ENCODE peak calls at places on chromosomes 11 and 22, in four cellular contexts. B is fibroblast of lung, N is SK-N-MC, M is mucosa of descending colon. K is an unnamed sample.

GRCh38 chr22:24683671-24684070 is 80.7 kb downstream of the GGT1 start:
- DNase-seq in B (peak; percentile 91), N (no peak), M (no peak), K (peak; percentile 50)

GRCh38 chr11:113082501-113082900 is 121.3 kb downstream of the NCAM1 start:
- DNase-seq in B (no peak), N (no peak), M (no peak), K (no peak)

GRCh38 chr11:102138677-102139076 is 28.4 kb downstream of the YAP1 start:
- DNase-seq in B (peak; percentile 89), N (no peak), M (no peak), K (peak; percentile 63)

GRCh38 chr22:44957267-44957905 is 52.4 kb downstream of the PHF21B start:
- DNase-seq in B (no peak), N (no peak), M (no peak), K (no peak)

GRCh38 chr22:42711281-42711731 is 9.4 kb downstream of the A4GALT start:
- DNase-seq in B (no peak), N (peak; percentile 40), M (no peak), K (no peak)

GRCh38 chr11:19101803-19102520 is 15.0 kb upstream of the ZDHHC13 start:
- DNase-seq in B (no peak), N (no peak), M (no peak), K (no peak)

GRCh38 chr22:19455585-19456370 is 8.3 kb upstream of the C22orf39 start:
- DNase-seq in B (no peak), N (no peak), M (no peak), K (no peak)

GRCh38 chr11:130179396-130180306 is 20.1 kb downstream of the ST14 start:
- DNase-seq in B (no peak), N (no peak), M (peak; percentile 72), K (no peak)

GRCh38 chr11:75025561-75025960 is 36.8 kb downstream of the NEU3 start:
- DNase-seq in B (no peak), N (no peak), M (no peak), K (no peak)

GRCh38 chr11:36328956-36329673 is 33.0 kb downstream of the PRR5L start:
- DNase-seq in B (no peak), N (no peak), M (no peak), K (peak; percentile 29)

DNA sequence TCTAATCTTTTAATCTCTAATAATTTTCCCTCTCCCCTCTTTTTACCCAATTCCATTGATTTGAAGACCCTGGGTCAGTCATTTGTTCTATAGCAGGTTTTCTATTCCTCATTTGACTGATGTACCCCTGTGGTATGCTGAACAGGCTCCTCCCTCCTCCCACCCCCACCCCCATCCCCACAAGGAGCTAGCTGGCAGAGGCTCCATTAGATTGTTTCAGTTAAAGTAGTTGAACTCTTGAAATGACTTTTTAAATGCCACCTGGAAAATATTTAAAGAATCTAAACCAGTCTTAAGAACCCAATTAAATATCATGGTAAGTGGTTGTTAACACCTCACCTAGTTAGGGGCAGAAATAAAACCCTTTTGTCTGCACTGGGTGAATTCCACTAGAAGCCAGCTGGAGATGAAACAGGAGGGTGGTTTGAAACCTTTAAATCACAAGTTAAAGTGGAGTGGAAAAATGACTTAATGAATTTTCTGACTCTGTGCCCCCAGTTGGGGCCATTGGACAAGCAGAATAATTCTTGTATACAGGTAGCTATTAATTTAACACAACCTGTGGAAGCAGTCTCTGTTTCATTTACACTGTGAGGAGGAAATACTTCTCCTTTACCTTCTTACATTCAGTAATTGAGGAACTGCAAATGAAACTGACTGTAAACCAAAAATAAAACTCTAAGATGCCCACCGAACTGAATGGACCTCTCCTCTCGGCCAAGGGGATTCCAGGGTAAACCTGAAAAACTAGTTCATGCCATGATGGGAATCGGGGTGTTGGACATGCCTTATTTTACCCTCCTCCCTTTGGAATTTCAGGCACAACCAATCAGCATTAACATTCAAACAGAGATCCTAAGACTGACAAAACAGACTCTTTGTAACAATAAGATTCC is 30.7 kb downstream of the PRR5L start:
- DNase-seq in B (no peak), N (no peak), M (no peak), K (no peak)
- H3K4me3 ChIP-seq in B (no peak overlapping the region), N (no peak overlapping the region), M (no peak overlapping the region), K (no peak overlapping the region)

GRCh38 chr11:10900686-10901415 is 43.0 kb upstream of the ZBED5 start:
- DNase-seq in B (peak; percentile 78), N (no peak), M (peak; percentile 39), K (peak; percentile 62)
- H3K4me3 ChIP-seq in B (peak overlapping the region; percentile 38), N (peak overlapping the region; percentile 58), M (no peak overlapping the region), K (peak overlapping the region; percentile 1)

GRCh38 chr11:119685073-119685746 is 43.8 kb downstream of the NECTIN1 start:
- DNase-seq in B (no peak), N (no peak), M (no peak), K (no peak)

GRCh38 chr11:119687220-119688046 is 41.6 kb downstream of the NECTIN1 start:
- DNase-seq in B (no peak), N (no peak), M (no peak), K (no peak)

GRCh38 chr11:119686483-119686882 is 42.5 kb downstream of the NECTIN1 start:
- DNase-seq in B (no peak), N (no peak), M (no peak), K (no peak)

GRCh38 chr11:119683783-119684182 is 45.2 kb downstream of the NECTIN1 start:
- DNase-seq in B (no peak), N (no peak), M (no peak), K (no peak)

GRCh38 chr11:119684361-119685072 is 44.5 kb downstream of the NECTIN1 start:
- DNase-seq in B (peak; percentile 69), N (no peak), M (no peak), K (peak; percentile 85)
- H3K4me3 ChIP-seq in B (no peak overlapping the region), N (no peak overlapping the region), M (no peak overlapping the region), K (no peak overlapping the region)

DNA sequence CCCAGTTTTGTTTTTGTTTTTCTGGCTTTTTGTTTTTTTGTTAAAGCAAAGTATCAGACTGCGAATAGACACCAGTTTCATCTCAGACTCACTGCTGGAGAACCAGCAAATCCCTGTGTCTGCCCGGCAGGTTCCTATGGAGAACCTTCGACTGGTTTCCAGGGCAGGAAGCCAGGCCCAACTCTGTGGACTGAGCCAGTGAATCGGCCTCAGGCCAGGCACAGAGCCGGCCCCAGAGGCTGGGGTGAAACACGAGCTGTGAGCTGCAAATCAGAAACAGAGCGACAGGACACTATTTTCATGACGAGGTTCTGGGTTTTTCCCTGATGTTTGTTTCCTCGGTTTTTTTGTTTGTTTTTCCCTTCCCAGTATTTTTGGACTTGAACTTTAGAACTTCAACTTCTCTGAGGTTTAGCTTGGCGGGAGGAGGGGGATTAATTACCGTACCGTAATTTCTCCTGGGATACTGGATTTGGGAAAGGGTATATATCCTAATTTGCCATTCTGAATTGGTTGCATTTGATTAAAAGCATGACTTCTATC is 15.9 kb upstream of the B4GALNT4 start:
- DNase-seq in B (peak; percentile 86), N (no peak), M (peak; percentile 72), K (peak; percentile 95)
- H3K4me3 ChIP-seq in B (no peak overlapping the region), N (no peak overlapping the region), M (no peak overlapping the region), K (no peak overlapping the region)

GRCh38 chr11:104897891-104898684 is at the start of gene CASP12:
- DNase-seq in B (peak; percentile 38), N (no peak), M (no peak), K (peak; percentile 23)
- H3K4me3 ChIP-seq in B (no peak within 1 kb of the TSS), N (no peak within 1 kb of the TSS), M (no peak within 1 kb of the TSS), K (peak within 1 kb of the TSS; percentile 0)

GRCh38 chr11:9047986-9048522 is 43.3 kb downstream of the SCUBE2 start:
- DNase-seq in B (peak; percentile 83), N (peak; percentile 99), M (no peak), K (peak; percentile 73)
- H3K4me3 ChIP-seq in B (peak overlapping the region; percentile 1), N (peak overlapping the region; percentile 62), M (no peak overlapping the region), K (no peak overlapping the region)

GRCh38 chr11:12840871-12841516 is 166.8 kb downstream of the TEAD1 start:
- DNase-seq in B (peak; percentile 41), N (no peak), M (no peak), K (no peak)

GRCh38 chr11:12842933-12843636 is 166.0 kb upstream of the RASSF10 start:
- DNase-seq in B (peak; percentile 64), N (no peak), M (no peak), K (peak; percentile 61)

GRCh38 chr11:12838463-12839120 is 164.4 kb downstream of the TEAD1 start:
- DNase-seq in B (peak; percentile 78), N (no peak), M (no peak), K (peak; percentile 67)

GRCh38 chr11:12845739-12846358 is 163.3 kb upstream of the RASSF10 start:
- DNase-seq in B (peak; percentile 80), N (no peak), M (peak; percentile 67), K (peak; percentile 52)

DNA sequence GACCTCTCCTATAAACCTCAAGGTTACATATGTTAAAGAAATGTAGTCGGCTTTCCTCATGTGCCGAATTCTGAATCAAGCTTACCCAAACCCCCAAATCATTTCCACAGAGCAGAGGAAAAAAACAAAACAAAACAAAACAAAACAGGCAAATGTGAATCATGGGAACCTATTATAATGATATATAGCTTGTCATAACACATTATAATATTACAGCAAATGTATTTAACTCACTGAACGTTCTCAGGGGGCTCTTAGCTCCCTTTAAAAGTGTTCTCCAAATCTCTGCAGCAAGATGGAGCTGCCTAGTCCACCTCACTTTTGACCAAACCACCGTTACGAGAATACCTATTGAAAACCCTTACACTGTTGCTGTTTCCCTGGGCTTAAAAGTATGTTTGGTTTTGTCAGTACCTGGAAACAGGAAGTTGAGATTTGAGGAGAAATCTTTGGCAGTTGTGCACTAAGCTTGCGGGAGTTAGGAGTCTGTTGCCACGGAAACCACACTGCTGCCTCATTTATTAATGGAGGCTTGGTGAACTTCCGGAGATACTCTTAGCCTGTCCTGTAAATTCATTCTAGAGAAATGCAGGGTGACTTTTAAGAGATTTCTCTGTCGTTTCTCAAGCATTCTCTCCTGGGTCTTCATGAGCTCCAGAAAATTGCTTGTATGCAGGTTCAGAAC is 167.0 kb upstream of the RASSF10 start:
- DNase-seq in B (peak; percentile 72), N (peak; percentile 87), M (no peak), K (peak; percentile 52)
- H3K4me3 ChIP-seq in B (peak overlapping the region; percentile 26), N (peak overlapping the region; percentile 70), M (no peak overlapping the region), K (no peak overlapping the region)

GRCh38 chr11:78140392-78141077 is 1.1 kb upstream of the ALG8 start:
- DNase-seq in B (no peak), N (no peak), M (no peak), K (peak; percentile 9)
- H3K4me3 ChIP-seq in B (peak overlapping the region; percentile 87), N (peak overlapping the region; percentile 97), M (no peak overlapping the region), K (peak overlapping the region; percentile 85)

GRCh38 chr11:2526808-2527381 is 82.1 kb downstream of the KCNQ1 start:
- DNase-seq in B (no peak), N (no peak), M (peak; percentile 86), K (no peak)
- H3K4me3 ChIP-seq in B (no peak overlapping the region), N (no peak overlapping the region), M (no peak overlapping the region), K (no peak overlapping the region)

GRCh38 chr11:83827940-83828554 is 541.9 kb upstream of the CCDC90B start:
- DNase-seq in B (peak; percentile 59), N (peak; percentile 66), M (no peak), K (peak; percentile 45)
- H3K4me3 ChIP-seq in B (peak overlapping the region; percentile 41), N (no peak overlapping the region), M (no peak overlapping the region), K (peak overlapping the region; percentile 43)

K was measured in foreskin fibroblast.